ENCODE peak calls at places on chromosomes 2 and 18, in six cellular contexts. D is iPS-NIHi11; E is activated naive CD4-positive, alpha-beta T cell treated with Interleukin-2 at 50 U/mL for 16 hours; T is iPS DF 19.7; Q is left ventricle myocardium inferior; U is transverse colon. V is an unnamed sample.

GRCh38 chr18:79964330-79965118 is at the start of gene HSBP1L1:
- DNase-seq in D (peak), E (peak), T (no peak), Q (peak), U (peak), V (peak)

GRCh38 chr2:5364361-5364760 is 327.8 kb upstream of the SOX11 start:
- DNase-seq in D (no peak), E (no peak), T (no peak), Q (no peak), U (no peak), V (no peak)

GRCh38 chr18:28359177-28359576 is 182.2 kb upstream of the CDH2 start:
- DNase-seq in D (no peak), E (no peak), T (no peak), Q (no peak), U (no peak), V (no peak)

GRCh38 chr2:108908717-108909077 is 80.3 kb downstream of the EDAR start:
- DNase-seq in D (peak), E (no peak), T (no peak), Q (no peak), U (no peak), V (peak)

GRCh38 chr18:61953161-61953560 is 60.4 kb upstream of the RNF152 start:
- DNase-seq in D (no peak), E (no peak), T (no peak), Q (no peak), U (no peak), V (no peak)

GRCh38 chr18:4871197-4871596 is 325.9 kb downstream of the AKAIN1 start:
- DNase-seq in D (no peak), E (no peak), T (no peak), Q (no peak), U (no peak), V (no peak)

GRCh38 chr2:33250417-33251029 is 225.9 kb upstream of the RASGRP3 start:
- DNase-seq in D (no peak), E (no peak), T (no peak), Q (no peak), U (no peak), V (no peak)

GRCh38 chr2:200509227-200509607 is 651 bp downstream of the KCTD18 start:
- DNase-seq in D (peak), E (no peak), T (no peak), Q (no peak), U (no peak), V (no peak)

GRCh38 chr2:180707867-180708205 is 272.6 kb upstream of the UBE2E3 start:
- DNase-seq in D (peak), E (no peak), T (no peak), Q (no peak), U (peak), V (no peak)

GRCh38 chr2:28155627-28156026 is 237.0 kb upstream of the FOSL2 start:
- DNase-seq in D (peak), E (no peak), T (peak), Q (no peak), U (no peak), V (no peak)

GRCh38 chr2:239308696-239309397 is 92.0 kb downstream of the HDAC4 start:
- DNase-seq in D (no peak), E (no peak), T (no peak), Q (peak), U (peak), V (no peak)

GRCh38 chr18:12409466-12409865 is 1.7 kb downstream of the PRELID3A start:
- DNase-seq in D (no peak), E (no peak), T (no peak), Q (no peak), U (no peak), V (no peak)

GRCh38 chr2:95670686-95671085 is 78.9 kb downstream of the TRIM43 start:
- DNase-seq in D (no peak), E (no peak), T (no peak), Q (no peak), U (no peak), V (no peak)

GRCh38 chr2:174183076-174183475 is 65.3 kb downstream of the OLA1 start:
- DNase-seq in D (no peak), E (no peak), T (no peak), Q (no peak), U (no peak), V (no peak)

GRCh38 chr2:5587726-5588125 is 104.5 kb upstream of the SOX11 start:
- DNase-seq in D (no peak), E (no peak), T (no peak), Q (no peak), U (no peak), V (no peak)

GRCh38 chr18:44682871-44683221 is 2.2 kb downstream of the SETBP1 start:
- DNase-seq in D (peak), E (no peak), T (peak), Q (no peak), U (peak), V (no peak)

GRCh38 chr2:10985901-10986535 is 74.3 kb downstream of the KCNF1 start:
- DNase-seq in D (no peak), E (no peak), T (no peak), Q (no peak), U (no peak), V (no peak)

GRCh38 chr2:239257511-239257937 is 143.3 kb downstream of the HDAC4 start:
- DNase-seq in D (no peak), E (no peak), T (no peak), Q (no peak), U (no peak), V (peak)

GRCh38 chr2:147211484-147211883 is 633.3 kb upstream of the ACVR2A start:
- DNase-seq in D (no peak), E (no peak), T (no peak), Q (no peak), U (no peak), V (no peak)

GRCh38 chr2:61617610-61618009 is 79.5 kb upstream of the XPO1 start:
- DNase-seq in D (no peak), E (no peak), T (no peak), Q (no peak), U (no peak), V (no peak)

GRCh38 chr2:26652361-26653041 is 11.3 kb upstream of the CIB4 start:
- DNase-seq in D (no peak), E (no peak), T (no peak), Q (no peak), U (peak), V (no peak)

GRCh38 chr18:3002766-3003165 is 10.2 kb downstream of the LPIN2 start:
- DNase-seq in D (no peak), E (no peak), T (no peak), Q (no peak), U (no peak), V (no peak)

GRCh38 chr2:113116100-113116958 is 11.1 kb upstream of the IL1RN start:
- DNase-seq in D (no peak), E (no peak), T (no peak), Q (no peak), U (no peak), V (no peak)

GRCh38 chr2:212943351-212943750 is 208.1 kb downstream of the IKZF2 start:
- DNase-seq in D (no peak), E (no peak), T (no peak), Q (no peak), U (no peak), V (no peak)

GRCh38 chr2:158969717-158970521 is 1.5 kb downstream of the TANC1 start:
- DNase-seq in D (peak), E (no peak), T (no peak), Q (peak), U (peak), V (peak)

GRCh38 chr2:234971494-234971893 is 19.7 kb downstream of the SH3BP4 start:
- DNase-seq in D (no peak), E (no peak), T (no peak), Q (no peak), U (no peak), V (no peak)

GRCh38 chr2:159658887-159659437 is 42.6 kb upstream of the BAZ2B start:
- DNase-seq in D (no peak), E (no peak), T (no peak), Q (no peak), U (no peak), V (peak)

GRCh38 chr2:190088917-190089316 is 26.4 kb upstream of the MSTN start:
- DNase-seq in D (peak), E (peak), T (no peak), Q (no peak), U (peak), V (no peak)

GRCh38 chr18:28767201-28767600 is 590.3 kb upstream of the CDH2 start:
- DNase-seq in D (no peak), E (no peak), T (no peak), Q (no peak), U (no peak), V (no peak)

GRCh38 chr2:239164281-239164871 is 236.4 kb downstream of the HDAC4 start:
- DNase-seq in D (no peak), E (peak), T (no peak), Q (peak), U (no peak), V (no peak)

GRCh38 chr2:221569342-221570278 is 2.5 kb downstream of the EPHA4 start:
- DNase-seq in D (no peak), E (no peak), T (no peak), Q (no peak), U (no peak), V (no peak)

GRCh38 chr2:19503406-19503805 is 145.0 kb upstream of the OSR1 start:
- DNase-seq in D (no peak), E (no peak), T (no peak), Q (no peak), U (no peak), V (no peak)